ENCODE peak calls at places on chromosomes 4 and X, in five cellular contexts. Q is psoas muscle, G is neural progenitor cell, N is suprapubic skin, L is transverse colon. E is an unnamed sample.

GRCh38 chr4:65865489-65865888 is 195.2 kb upstream of the EPHA5 start:
- DNase-seq in Q (no peak), G (peak; percentile 34), N (no peak), L (no peak), E (peak; percentile 27)

GRCh38 chr4:156820931-156821330 is 150.7 kb downstream of the PDGFC start:
- DNase-seq in Q (no peak), G (no peak), N (no peak), L (no peak), E (no peak)

GRCh38 chr4:79317711-79318110 is 8.2 kb downstream of the NAA11 start:
- DNase-seq in Q (no peak), G (no peak), N (no peak), L (no peak), E (no peak)

GRCh38 chrX:23954396-23954795 is 46.6 kb downstream of the CXorf58 start:
- DNase-seq in Q (no peak), G (peak; percentile 32), N (no peak), L (no peak), E (no peak)

GRCh38 chr4:89319756-89320155 is 12.2 kb upstream of the GPRIN3 start:
- DNase-seq in Q (no peak), G (no peak), N (no peak), L (no peak), E (no peak)

GRCh38 chr4:137692205-137692604 is 159.9 kb upstream of the PCDH18 start:
- DNase-seq in Q (no peak), G (no peak), N (no peak), L (no peak), E (no peak)

GRCh38 chrX:130984782-130985181 is 73.4 kb upstream of the ARHGAP36 start:
- DNase-seq in Q (no peak), G (no peak), N (no peak), L (no peak), E (no peak)

GRCh38 chr4:94032754-94033153 is 174.9 kb upstream of the SMARCAD1 start:
- DNase-seq in Q (no peak), G (peak; percentile 2), N (no peak), L (no peak), E (no peak)

GRCh38 chr4:182642831-182643230 is 274.4 kb downstream of the DCTD start:
- DNase-seq in Q (no peak), G (no peak), N (no peak), L (no peak), E (no peak)

GRCh38 chr4:85362550-85362949 is 112.4 kb upstream of the ARHGAP24 start:
- DNase-seq in Q (no peak), G (no peak), N (no peak), L (no peak), E (no peak)

GRCh38 chr4:148618856-148619255 is 176.6 kb upstream of the NR3C2 start:
- DNase-seq in Q (no peak), G (no peak), N (no peak), L (no peak), E (no peak)

GRCh38 chr4:113153529-113154101 is 104.2 kb downstream of the ANK2 start:
- DNase-seq in Q (no peak), G (no peak), N (no peak), L (no peak), E (no peak)

GRCh38 chr4:21688596-21689265 is 259.8 kb downstream of the KCNIP4 start:
- DNase-seq in Q (no peak), G (peak; percentile 4), N (no peak), L (no peak), E (no peak)

GRCh38 chr4:38967260-38968095 is 64.7 kb downstream of the TMEM156 start:
- DNase-seq in Q (no peak), G (no peak), N (no peak), L (no peak), E (no peak)

GRCh38 chrX:122220644-122221373 is 963.3 kb upstream of the GRIA3 start:
- DNase-seq in Q (no peak), G (peak; percentile 87), N (no peak), L (no peak), E (peak; percentile 59)

GRCh38 chr4:161256716-161257115 is 907.1 kb downstream of the FSTL5 start:
- DNase-seq in Q (no peak), G (peak; percentile 7), N (no peak), L (no peak), E (peak; percentile 32)

GRCh38 chr4:4480685-4481393 is 61.0 kb downstream of the STX18 start:
- DNase-seq in Q (no peak), G (peak; percentile 31), N (no peak), L (no peak), E (peak; percentile 68)

GRCh38 chr4:95183656-95184408 is 364.9 kb downstream of the UNC5C start:
- DNase-seq in Q (no peak), G (no peak), N (no peak), L (no peak), E (no peak)

GRCh38 chrX:20514358-20514757 is 247.6 kb upstream of the RPS6KA3 start:
- DNase-seq in Q (no peak), G (no peak), N (no peak), L (no peak), E (no peak)

GRCh38 chrX:57380026-57380796 is 93.7 kb downstream of the FAAH2 start:
- DNase-seq in Q (no peak), G (no peak), N (no peak), L (no peak), E (no peak)

GRCh38 chr4:109942292-109942926 is 29.7 kb downstream of the EGF start:
- DNase-seq in Q (no peak), G (no peak), N (no peak), L (no peak), E (no peak)

GRCh38 chr4:144288011-144288903 is 147.7 kb upstream of the GYPA start:
- DNase-seq in Q (no peak), G (peak; percentile 5), N (no peak), L (no peak), E (no peak)

GRCh38 chrX:101931494-101932248 is at the start of gene ZMAT1:
- DNase-seq in Q (peak; percentile 93), G (peak; percentile 91), N (peak; percentile 95), L (peak; percentile 92), E (peak; percentile 97)

GRCh38 chr4:148397006-148397673 is 45.1 kb downstream of the NR3C2 start:
- DNase-seq in Q (no peak), G (no peak), N (no peak), L (peak; percentile 16), E (peak; percentile 7)

GRCh38 chr4:185874516-185875230 is 62.7 kb upstream of the SORBS2 start:
- DNase-seq in Q (no peak), G (no peak), N (no peak), L (no peak), E (no peak)

GRCh38 chr4:174538123-174538875 is 16.0 kb upstream of the HPGD start:
- DNase-seq in Q (no peak), G (no peak), N (no peak), L (no peak), E (no peak)

GRCh38 chr4:107814758-107815552 is 9.8 kb upstream of the SGMS2 start:
- DNase-seq in Q (no peak), G (no peak), N (no peak), L (no peak), E (no peak)

GRCh38 chrX:107731831-107732502 is 43.6 kb downstream of the TSC22D3 start:
- DNase-seq in Q (peak; percentile 87), G (peak; percentile 36), N (peak; percentile 85), L (peak; percentile 80), E (peak; percentile 60)

GRCh38 chr4:8168832-8169598 is 10.4 kb upstream of the ABLIM2 start:
- DNase-seq in Q (no peak), G (no peak), N (no peak), L (no peak), E (no peak)

GRCh38 chrX:11381464-11381863 is 88.3 kb downstream of the AMELX start:
- DNase-seq in Q (no peak), G (peak; percentile 44), N (no peak), L (peak; percentile 17), E (peak; percentile 74)

GRCh38 chr4:175509320-175509719 is 302.7 kb downstream of the GPM6A start:
- DNase-seq in Q (no peak), G (peak; percentile 39), N (no peak), L (no peak), E (peak; percentile 54)

GRCh38 chrX:12950851-12951589 is 23.9 kb upstream of the TMSB4X start:
- DNase-seq in Q (no peak), G (peak; percentile 74), N (no peak), L (peak; percentile 63), E (peak; percentile 31)

GRCh38 chrX:16643160-16643559 is 6.8 kb upstream of the S100G start:
- DNase-seq in Q (no peak), G (no peak), N (no peak), L (no peak), E (no peak)

GRCh38 chr4:82774711-82775171 is 23.9 kb downstream of the SCD5 start:
- DNase-seq in Q (no peak), G (peak; percentile 50), N (no peak), L (no peak), E (no peak)

DNA sequence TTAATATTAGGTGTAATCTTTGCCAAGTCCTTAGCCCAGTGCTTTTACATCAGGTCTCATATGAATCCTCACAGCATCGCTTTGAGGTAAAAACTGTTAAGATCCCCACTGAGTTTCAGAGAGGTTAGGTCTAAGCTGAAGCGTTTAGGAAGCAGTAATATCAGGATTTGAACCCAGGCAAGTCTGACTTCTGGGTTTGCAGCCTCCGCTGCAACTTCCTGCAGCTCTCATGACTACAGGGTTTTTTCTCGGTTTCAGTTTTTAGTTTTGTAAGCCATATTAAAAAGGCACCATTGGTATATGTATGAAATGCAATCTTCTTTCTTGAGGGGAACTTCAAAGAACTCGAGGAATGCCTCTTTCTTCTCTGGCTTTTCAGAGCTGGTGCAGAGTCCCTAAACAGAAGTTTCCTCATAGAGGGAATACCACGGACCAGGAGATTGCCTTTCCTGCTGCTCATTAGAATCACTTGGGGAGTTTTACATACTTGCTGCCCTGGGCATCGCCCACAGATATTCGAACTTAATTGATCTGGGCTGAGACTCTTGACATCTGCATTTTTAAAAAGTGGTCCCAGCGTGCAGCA is 6.5 kb downstream of the MTM1 start:
- DNase-seq in Q (no peak), G (peak; percentile 21), N (no peak), L (no peak), E (no peak)
- H3K4me1 ChIP-seq in Q (no peaks in the 10 kb centered on the region), G (peaks cover 12% of the 10 kb centered on the region), N (peaks cover 36% of the 10 kb centered on the region), L (peaks cover 70% of the 10 kb centered on the region), E (peaks cover 35% of the 10 kb centered on the region)

DNA sequence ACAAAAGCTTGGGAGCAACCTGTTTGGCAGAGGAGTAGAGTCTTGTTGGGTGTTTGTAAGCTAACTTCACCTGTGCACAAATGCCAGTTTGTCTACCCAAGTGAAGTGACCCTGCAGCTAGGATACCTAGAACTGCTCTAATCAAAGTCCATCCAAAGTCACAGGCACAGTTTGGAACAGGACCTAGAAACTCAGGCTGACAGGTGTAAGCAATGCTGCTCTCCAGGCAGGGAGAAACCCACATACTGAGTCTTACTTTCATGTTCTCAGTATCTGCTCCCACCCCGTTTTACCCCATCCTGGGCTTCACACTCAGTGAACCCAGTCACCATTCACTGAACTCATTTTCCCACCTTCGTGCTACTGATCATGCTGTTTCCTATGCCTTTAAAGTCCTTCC is 40.3 kb downstream of the MAML3 start:
- DNase-seq in Q (no peak), G (no peak), N (no peak), L (no peak), E (no peak)
- H3K4me1 ChIP-seq in Q (peaks cover 6% of the 10 kb centered on the region), G (peaks cover 11% of the 10 kb centered on the region), N (peaks cover 6% of the 10 kb centered on the region), L (peaks cover 30% of the 10 kb centered on the region), E (no peaks in the 10 kb centered on the region)

DNA sequence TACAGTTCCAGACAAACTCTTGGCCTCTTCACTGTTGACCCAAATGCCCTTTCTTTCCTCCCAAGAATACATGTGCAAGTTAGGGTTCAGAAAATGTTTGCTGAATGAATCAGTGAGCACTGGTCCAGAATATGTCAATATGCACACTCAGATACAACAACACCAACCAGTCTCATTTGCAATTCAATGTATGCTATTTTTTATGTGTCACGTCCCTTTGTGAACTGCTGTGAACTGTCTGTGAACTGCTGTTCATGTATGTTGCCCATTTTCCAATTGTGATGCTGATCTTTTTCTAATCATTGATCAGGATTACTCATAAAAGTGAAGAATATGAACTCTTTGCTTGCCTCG is 17.8 kb downstream of the GAB3 start:
- DNase-seq in Q (no peak), G (no peak), N (no peak), L (no peak), E (peak; percentile 31)
- H3K4me1 ChIP-seq in Q (peaks cover 55% of the 10 kb centered on the region), G (no peaks in the 10 kb centered on the region), N (peaks cover 39% of the 10 kb centered on the region), L (peaks cover 66% of the 10 kb centered on the region), E (peaks cover 8% of the 10 kb centered on the region)

GRCh38 chr4:184344435-184344834 is 126.8 kb upstream of the ENPP6 start:
- DNase-seq in Q (no peak), G (no peak), N (no peak), L (no peak), E (no peak)
- H3K4me1 ChIP-seq in Q (peaks cover 54% of the 10 kb centered on the region), G (peaks cover 7% of the 10 kb centered on the region), N (peaks cover 58% of the 10 kb centered on the region), L (peaks cover 66% of the 10 kb centered on the region), E (peaks cover 26% of the 10 kb centered on the region)